ENCODE peak calls at places on chromosomes 3 and 15, in five cellular contexts. One of them, this sample, is unnamed.

GRCh38 chr3:124514681-124515080 is 215.6 kb upstream of the UMPS start:
- DNase-seq in sigmoid colon: no peak
- DNase-seq in aorta: no peak
- DNase-seq in upper lobe of left lung: no peak
- DNase-seq in A549: no peak
- DNase-seq in this sample: no peak

GRCh38 chr15:74794248-74794969 is 12.5 kb downstream of the CSK start:
- DNase-seq in sigmoid colon: peak
- DNase-seq in aorta: no peak
- DNase-seq in upper lobe of left lung: no peak
- DNase-seq in A549: no peak
- DNase-seq in this sample: no peak

GRCh38 chr3:12993022-12993622 is 80.1 kb downstream of the IQSEC1 start:
- DNase-seq in sigmoid colon: no peak
- DNase-seq in aorta: peak
- DNase-seq in upper lobe of left lung: peak
- DNase-seq in A549: no peak
- DNase-seq in this sample: no peak

GRCh38 chr15:39413558-39413957 is 167.3 kb upstream of the THBS1 start:
- DNase-seq in sigmoid colon: no peak
- DNase-seq in aorta: no peak
- DNase-seq in upper lobe of left lung: no peak
- DNase-seq in A549: no peak
- DNase-seq in this sample: no peak

GRCh38 chr3:182979719-182980191 is 583 bp downstream of the DCUN1D1 start:
- DNase-seq in sigmoid colon: peak
- DNase-seq in aorta: no peak
- DNase-seq in upper lobe of left lung: no peak
- DNase-seq in A549: peak
- DNase-seq in this sample: no peak

GRCh38 chr3:32009101-32009500 is 27.6 kb downstream of the ZNF860 start:
- DNase-seq in sigmoid colon: no peak
- DNase-seq in aorta: no peak
- DNase-seq in upper lobe of left lung: no peak
- DNase-seq in A549: no peak
- DNase-seq in this sample: no peak

GRCh38 chr15:59237119-59237853 is 30.6 kb downstream of the LDHAL6B start:
- DNase-seq in sigmoid colon: no peak
- DNase-seq in aorta: no peak
- DNase-seq in upper lobe of left lung: no peak
- DNase-seq in A549: no peak
- DNase-seq in this sample: no peak

GRCh38 chr15:83446904-83447708 is at the start of gene SH3GL3:
- DNase-seq in sigmoid colon: peak
- DNase-seq in aorta: peak
- DNase-seq in upper lobe of left lung: peak
- DNase-seq in A549: peak
- DNase-seq in this sample: peak

GRCh38 chr3:14396293-14396692 is 6.1 kb upstream of the SLC6A6 start:
- DNase-seq in sigmoid colon: no peak
- DNase-seq in aorta: no peak
- DNase-seq in upper lobe of left lung: no peak
- DNase-seq in A549: no peak
- DNase-seq in this sample: no peak

GRCh38 chr3:14392803-14393319 is 9.5 kb upstream of the SLC6A6 start:
- DNase-seq in sigmoid colon: no peak
- DNase-seq in aorta: no peak
- DNase-seq in upper lobe of left lung: no peak
- DNase-seq in A549: no peak
- DNase-seq in this sample: no peak

GRCh38 chr3:14392231-14392630 is 10.2 kb upstream of the SLC6A6 start:
- DNase-seq in sigmoid colon: no peak
- DNase-seq in aorta: no peak
- DNase-seq in upper lobe of left lung: no peak
- DNase-seq in A549: no peak
- DNase-seq in this sample: no peak

GRCh38 chr3:14391033-14391432 is 11.4 kb upstream of the SLC6A6 start:
- DNase-seq in sigmoid colon: peak
- DNase-seq in aorta: no peak
- DNase-seq in upper lobe of left lung: no peak
- DNase-seq in A549: peak
- DNase-seq in this sample: no peak

DNA sequence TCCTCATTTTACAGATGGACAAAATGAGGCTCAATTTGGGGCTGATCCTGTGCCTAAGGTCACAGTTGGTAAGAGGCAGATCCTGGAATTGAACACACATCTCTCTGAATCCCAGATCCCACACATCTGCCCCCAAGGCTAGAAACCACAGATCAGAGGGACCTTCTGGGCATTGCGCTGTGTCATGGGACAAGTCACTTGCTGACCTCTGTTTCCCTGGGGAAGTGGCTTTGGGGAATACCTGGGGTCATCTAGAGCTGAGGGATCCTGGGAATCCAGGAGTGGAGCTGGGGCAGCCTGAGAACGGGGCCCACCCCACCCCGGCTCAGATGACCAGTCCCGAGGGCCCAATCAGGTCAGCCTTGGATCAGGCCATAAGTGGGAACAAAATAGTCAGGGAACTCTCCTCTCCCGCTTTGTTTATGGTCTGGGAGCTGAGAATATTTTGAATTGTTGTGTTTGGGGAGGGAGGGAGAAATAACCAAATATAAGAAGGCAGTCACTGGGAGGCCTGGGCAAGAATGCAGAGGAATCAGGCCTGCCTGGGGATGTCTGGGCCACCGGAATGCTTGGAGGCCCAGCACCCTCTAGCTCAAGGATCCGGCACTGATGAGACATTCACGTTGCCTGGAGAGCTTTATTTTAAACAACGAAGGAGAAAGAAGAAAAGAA is 8.8 kb upstream of the SLC6A6 start:
- DNase-seq in sigmoid colon: no peak
- DNase-seq in aorta: no peak
- DNase-seq in upper lobe of left lung: no peak
- DNase-seq in A549: no peak
- DNase-seq in this sample: no peak
- H3K27ac ChIP-seq in sigmoid colon: no peak
- H3K27ac ChIP-seq in aorta: no peak
- H3K27ac ChIP-seq in upper lobe of left lung: no peak
- H3K27ac ChIP-seq in A549: peak
- H3K27ac ChIP-seq in this sample: peak

DNA sequence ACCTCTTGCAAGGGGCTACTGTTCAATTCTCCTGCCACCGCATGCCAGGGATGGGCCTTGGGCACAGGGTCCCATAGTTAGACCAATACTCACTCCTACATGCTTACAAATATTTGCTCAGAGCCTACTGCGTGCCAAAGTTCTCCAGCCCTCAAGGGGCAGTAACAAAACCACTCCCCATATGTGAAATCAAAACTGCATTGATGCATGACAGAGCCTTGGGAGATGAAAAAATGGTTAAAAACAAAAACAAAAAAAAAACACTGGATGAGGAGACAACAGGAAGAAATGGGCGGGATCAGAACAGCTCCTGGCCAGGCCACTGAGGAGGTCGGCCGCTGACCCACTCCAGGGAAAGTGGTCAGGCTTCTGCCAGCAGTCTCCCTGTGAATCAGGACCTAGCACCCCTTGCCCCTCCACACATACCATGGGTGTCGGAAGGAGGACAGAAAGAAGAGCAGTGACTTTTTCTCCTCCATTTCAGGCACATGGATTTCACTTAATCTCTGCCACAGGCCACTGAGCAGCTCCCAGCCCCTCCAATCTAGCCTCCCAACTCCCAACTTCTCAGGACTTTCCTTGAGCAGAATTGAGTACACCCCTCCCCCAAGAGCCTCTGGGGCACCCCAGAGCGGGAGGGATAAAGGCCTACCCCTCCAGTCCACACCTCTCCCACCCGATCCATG is 2.8 kb downstream of the PLXNB1 start:
- DNase-seq in sigmoid colon: no peak
- DNase-seq in aorta: no peak
- DNase-seq in upper lobe of left lung: no peak
- DNase-seq in A549: no peak
- DNase-seq in this sample: no peak
- H3K4me3 ChIP-seq in sigmoid colon: peak
- H3K4me3 ChIP-seq in aorta: peak
- H3K4me3 ChIP-seq in upper lobe of left lung: peak
- H3K4me3 ChIP-seq in A549: no peak
- H3K4me3 ChIP-seq in this sample: peak

GRCh38 chr15:89379818-89380217 is 45.2 kb upstream of the POLG start:
- DNase-seq in sigmoid colon: no peak
- DNase-seq in aorta: peak
- DNase-seq in upper lobe of left lung: no peak
- DNase-seq in A549: no peak
- DNase-seq in this sample: no peak
- H3K27ac ChIP-seq in sigmoid colon: no peak
- H3K27ac ChIP-seq in aorta: no peak
- H3K27ac ChIP-seq in upper lobe of left lung: no peak
- H3K27ac ChIP-seq in A549: no peak
- H3K27ac ChIP-seq in this sample: no peak

GRCh38 chr15:93289951-93290350 is 200.9 kb upstream of the RGMA start:
- DNase-seq in sigmoid colon: peak
- DNase-seq in aorta: no peak
- DNase-seq in upper lobe of left lung: no peak
- DNase-seq in A549: no peak
- DNase-seq in this sample: no peak
- H3K4me3 ChIP-seq in sigmoid colon: no peak
- H3K4me3 ChIP-seq in aorta: no peak
- H3K4me3 ChIP-seq in upper lobe of left lung: no peak
- H3K4me3 ChIP-seq in A549: no peak
- H3K4me3 ChIP-seq in this sample: no peak

GRCh38 chr15:81031203-81031602 is 30.5 kb downstream of the TLNRD1 start:
- DNase-seq in sigmoid colon: no peak
- DNase-seq in aorta: no peak
- DNase-seq in upper lobe of left lung: no peak
- DNase-seq in A549: no peak
- DNase-seq in this sample: no peak

GRCh38 chr15:81032355-81032754 is 31.6 kb downstream of the TLNRD1 start:
- DNase-seq in sigmoid colon: no peak
- DNase-seq in aorta: no peak
- DNase-seq in upper lobe of left lung: no peak
- DNase-seq in A549: no peak
- DNase-seq in this sample: no peak

GRCh38 chr15:81032818-81033217 is 32.1 kb downstream of the TLNRD1 start:
- DNase-seq in sigmoid colon: no peak
- DNase-seq in aorta: no peak
- DNase-seq in upper lobe of left lung: no peak
- DNase-seq in A549: no peak
- DNase-seq in this sample: no peak

GRCh38 chr15:81029416-81030367 is 29.0 kb downstream of the TLNRD1 start:
- DNase-seq in sigmoid colon: no peak
- DNase-seq in aorta: no peak
- DNase-seq in upper lobe of left lung: no peak
- DNase-seq in A549: peak
- DNase-seq in this sample: no peak

DNA sequence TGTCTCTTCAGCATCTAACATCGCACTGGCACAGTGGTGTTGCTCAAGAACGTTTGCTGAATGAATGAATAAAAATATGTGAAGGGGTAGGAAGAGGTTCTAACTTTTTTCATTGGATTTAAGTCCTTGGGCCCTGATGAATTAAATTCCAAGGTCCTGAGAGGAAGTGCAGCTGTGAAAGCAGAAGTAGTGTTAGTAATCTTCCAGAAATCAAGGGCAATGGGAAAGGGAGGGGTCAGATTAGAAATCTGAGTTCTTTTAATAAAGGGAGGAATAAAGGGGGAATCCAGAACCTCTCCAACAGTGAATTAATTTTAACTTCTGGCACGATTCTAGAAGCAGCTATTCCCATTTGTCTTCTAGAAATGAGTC is 29.6 kb downstream of the TLNRD1 start:
- DNase-seq in sigmoid colon: no peak
- DNase-seq in aorta: no peak
- DNase-seq in upper lobe of left lung: no peak
- DNase-seq in A549: no peak
- DNase-seq in this sample: no peak
- H3K27ac ChIP-seq in sigmoid colon: no peak
- H3K27ac ChIP-seq in aorta: no peak
- H3K27ac ChIP-seq in upper lobe of left lung: no peak
- H3K27ac ChIP-seq in A549: no peak
- H3K27ac ChIP-seq in this sample: no peak